ENCODE peak calls at places on chromosomes 6 and 20, in four cellular contexts. One of them, this sample, is unnamed.

GRCh38 chr6:49551126-49551865 is 828 bp downstream of the C6orf141 start:
- DNase-seq in OCI-LY7: no peak
- DNase-seq in neural progenitor cell: peak; percentile 90
- DNase-seq in hepatocyte: peak; percentile 38
- DNase-seq in this sample: no peak

GRCh38 chr20:5044075-5044620 is 42.8 kb upstream of the SLC23A2 start:
- DNase-seq in OCI-LY7: peak; percentile 15
- DNase-seq in neural progenitor cell: no peak
- DNase-seq in hepatocyte: no peak
- DNase-seq in this sample: no peak

GRCh38 chr20:51447097-51447764 is 95.3 kb downstream of the NFATC2 start:
- DNase-seq in OCI-LY7: no peak
- DNase-seq in neural progenitor cell: peak; percentile 36
- DNase-seq in hepatocyte: peak; percentile 79
- DNase-seq in this sample: no peak

GRCh38 chr6:111842891-111843290 is 30.4 kb downstream of the FYN start:
- DNase-seq in OCI-LY7: no peak
- DNase-seq in neural progenitor cell: peak; percentile 74
- DNase-seq in hepatocyte: peak; percentile 17
- DNase-seq in this sample: peak; percentile 82

GRCh38 chr6:133340557-133340956 is 99.4 kb downstream of the EYA4 start:
- DNase-seq in OCI-LY7: no peak
- DNase-seq in neural progenitor cell: no peak
- DNase-seq in hepatocyte: no peak
- DNase-seq in this sample: no peak

GRCh38 chr20:49283703-49284625 is 6.1 kb upstream of the ZNFX1 start:
- DNase-seq in OCI-LY7: peak; percentile 7
- DNase-seq in neural progenitor cell: no peak
- DNase-seq in hepatocyte: no peak
- DNase-seq in this sample: no peak

GRCh38 chr6:15464211-15464725 is 198.6 kb downstream of the DTNBP1 start:
- DNase-seq in OCI-LY7: peak; percentile 44
- DNase-seq in neural progenitor cell: peak; percentile 55
- DNase-seq in hepatocyte: no peak
- DNase-seq in this sample: peak; percentile 22

GRCh38 chr20:61778485-61778863 is 287.2 kb downstream of the TAF4 start:
- DNase-seq in OCI-LY7: no peak
- DNase-seq in neural progenitor cell: no peak
- DNase-seq in hepatocyte: no peak
- DNase-seq in this sample: no peak

GRCh38 chr6:49980898-49981297 is 11.5 kb upstream of the DEFB113 start:
- DNase-seq in OCI-LY7: no peak
- DNase-seq in neural progenitor cell: no peak
- DNase-seq in hepatocyte: no peak
- DNase-seq in this sample: no peak

GRCh38 chr6:3798211-3798909 is 46.8 kb upstream of the PXDC1 start:
- DNase-seq in OCI-LY7: no peak
- DNase-seq in neural progenitor cell: no peak
- DNase-seq in hepatocyte: no peak
- DNase-seq in this sample: no peak

GRCh38 chr6:7146079-7146828 is 38.5 kb downstream of the RREB1 start:
- DNase-seq in OCI-LY7: peak; percentile 24
- DNase-seq in neural progenitor cell: no peak
- DNase-seq in hepatocyte: peak; percentile 56
- DNase-seq in this sample: peak; percentile 37

GRCh38 chr20:4152696-4153235 is 137.4 kb upstream of the RNF24 start:
- DNase-seq in OCI-LY7: no peak
- DNase-seq in neural progenitor cell: no peak
- DNase-seq in hepatocyte: no peak
- DNase-seq in this sample: no peak

GRCh38 chr6:20919677-20920385 is 385.6 kb downstream of the CDKAL1 start:
- DNase-seq in OCI-LY7: no peak
- DNase-seq in neural progenitor cell: no peak
- DNase-seq in hepatocyte: no peak
- DNase-seq in this sample: no peak

GRCh38 chr6:38493929-38494547 is 145.7 kb downstream of the BTBD9 start:
- DNase-seq in OCI-LY7: peak; percentile 57
- DNase-seq in neural progenitor cell: peak; percentile 63
- DNase-seq in hepatocyte: peak; percentile 76
- DNase-seq in this sample: peak; percentile 66

GRCh38 chr6:155317186-155317585 is 2.9 kb upstream of the TFB1M start:
- DNase-seq in OCI-LY7: peak; percentile 27
- DNase-seq in neural progenitor cell: no peak
- DNase-seq in hepatocyte: no peak
- DNase-seq in this sample: no peak

GRCh38 chr6:105363100-105363754 is 39.7 kb downstream of the PREP start:
- DNase-seq in OCI-LY7: no peak
- DNase-seq in neural progenitor cell: peak; percentile 47
- DNase-seq in hepatocyte: peak; percentile 44
- DNase-seq in this sample: peak; percentile 15

GRCh38 chr6:113011803-113012202 is 664.7 kb downstream of the RFPL4B start:
- DNase-seq in OCI-LY7: no peak
- DNase-seq in neural progenitor cell: no peak
- DNase-seq in hepatocyte: no peak
- DNase-seq in this sample: no peak

GRCh38 chr6:141463237-141463977 is 669.3 kb upstream of the GJE1 start:
- DNase-seq in OCI-LY7: no peak
- DNase-seq in neural progenitor cell: no peak
- DNase-seq in hepatocyte: no peak
- DNase-seq in this sample: peak; percentile 63

GRCh38 chr6:89941847-89942497 is 47.7 kb downstream of the GJA10 start:
- DNase-seq in OCI-LY7: no peak
- DNase-seq in neural progenitor cell: no peak
- DNase-seq in hepatocyte: no peak
- DNase-seq in this sample: no peak
- TF ChIP-seq EZH2phosphoT487 in OCI-LY7: no peak
- TF ChIP-seq EZH2phosphoT487 in neural progenitor cell: no peak
- TF ChIP-seq EZH2phosphoT487 in hepatocyte: no peak
- TF ChIP-seq EZH2phosphoT487 in this sample: no peak

DNA sequence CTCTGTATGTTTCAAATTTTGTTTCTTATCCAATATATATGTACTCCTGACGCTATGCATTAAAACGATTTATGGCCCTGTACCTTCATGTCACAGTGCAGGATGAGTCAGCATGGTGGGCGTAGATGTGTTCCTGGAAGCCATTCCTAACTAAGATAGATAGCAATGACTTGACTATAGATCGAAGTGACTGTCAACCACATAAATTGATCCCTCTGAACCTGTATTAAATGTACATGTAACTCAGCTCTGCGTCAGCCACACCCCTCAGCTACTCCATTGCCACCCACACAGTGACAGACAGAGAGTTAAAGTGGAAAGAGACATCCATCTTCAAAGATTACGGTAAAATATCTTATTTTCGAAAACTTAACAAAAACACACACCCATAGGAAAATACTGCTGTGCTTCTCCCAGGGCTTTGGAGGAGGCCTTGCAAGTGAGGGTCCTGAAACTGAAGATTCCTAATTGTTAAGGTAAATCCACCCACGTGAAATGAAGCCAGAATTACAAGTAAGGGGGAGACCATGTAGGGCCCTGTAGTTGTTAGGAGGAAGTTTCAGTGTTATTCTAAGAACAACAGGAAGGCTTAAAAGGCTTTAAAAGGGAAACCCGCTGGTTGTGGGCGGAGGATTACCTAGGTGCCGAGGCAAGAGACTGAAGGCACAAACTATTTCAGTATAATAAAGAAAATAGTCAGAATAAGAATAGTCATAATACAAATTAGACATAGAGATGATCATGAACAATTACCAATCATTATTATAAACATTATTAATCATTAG is 10.3 kb upstream of the RAD21L1 start:
- DNase-seq in OCI-LY7: no peak
- DNase-seq in neural progenitor cell: no peak
- DNase-seq in hepatocyte: no peak
- DNase-seq in this sample: peak; percentile 51
- H3K4me2 ChIP-seq in OCI-LY7: no peak overlapping the region
- H3K4me2 ChIP-seq in neural progenitor cell: no peak overlapping the region
- H3K4me2 ChIP-seq in hepatocyte: no peak overlapping the region
- H3K4me2 ChIP-seq in this sample: peak overlapping the region; percentile 49

DNA sequence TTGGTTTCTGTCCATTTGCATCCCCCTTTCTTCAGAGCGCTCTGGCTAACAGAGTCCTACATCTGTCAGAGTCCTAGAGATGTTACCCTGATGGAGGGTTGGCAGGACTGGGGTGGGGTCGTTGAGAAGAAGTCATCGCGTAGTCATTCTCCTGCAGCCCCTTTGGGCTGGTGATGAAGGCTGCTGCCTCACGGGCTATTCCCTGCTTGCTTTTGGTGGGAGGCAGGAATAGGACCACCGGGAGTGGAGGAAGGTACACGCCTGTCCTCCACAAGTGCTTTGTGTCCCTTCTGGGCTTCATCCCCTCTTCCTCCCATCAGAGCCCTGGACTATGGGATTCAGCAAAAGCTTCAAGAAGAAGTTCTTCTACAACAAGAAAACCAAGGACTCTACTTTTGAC is 20.9 kb downstream of the CCDC167 start:
- DNase-seq in OCI-LY7: no peak
- DNase-seq in neural progenitor cell: no peak
- DNase-seq in hepatocyte: no peak
- DNase-seq in this sample: no peak
- TF ChIP-seq CTCF in OCI-LY7: no peak
- TF ChIP-seq CTCF in neural progenitor cell: no peak
- TF ChIP-seq CTCF in hepatocyte: no peak
- TF ChIP-seq CTCF in this sample: no peak

GRCh38 chr6:24982231-24982630 is 46.5 kb upstream of the RIPOR2 start:
- DNase-seq in OCI-LY7: no peak
- DNase-seq in neural progenitor cell: no peak
- DNase-seq in hepatocyte: no peak
- DNase-seq in this sample: no peak
- TF ChIP-seq EZH2phosphoT487 in OCI-LY7: no peak
- TF ChIP-seq EZH2phosphoT487 in neural progenitor cell: no peak
- TF ChIP-seq EZH2phosphoT487 in hepatocyte: no peak
- TF ChIP-seq EZH2phosphoT487 in this sample: no peak

GRCh38 chr6:131966443-131966842 is 15.3 kb upstream of the CCN2 start:
- DNase-seq in OCI-LY7: no peak
- DNase-seq in neural progenitor cell: no peak
- DNase-seq in hepatocyte: no peak
- DNase-seq in this sample: no peak
- H3K4me2 ChIP-seq in OCI-LY7: no peak overlapping the region
- H3K4me2 ChIP-seq in neural progenitor cell: no peak overlapping the region
- H3K4me2 ChIP-seq in hepatocyte: no peak overlapping the region
- H3K4me2 ChIP-seq in this sample: no peak overlapping the region

DNA sequence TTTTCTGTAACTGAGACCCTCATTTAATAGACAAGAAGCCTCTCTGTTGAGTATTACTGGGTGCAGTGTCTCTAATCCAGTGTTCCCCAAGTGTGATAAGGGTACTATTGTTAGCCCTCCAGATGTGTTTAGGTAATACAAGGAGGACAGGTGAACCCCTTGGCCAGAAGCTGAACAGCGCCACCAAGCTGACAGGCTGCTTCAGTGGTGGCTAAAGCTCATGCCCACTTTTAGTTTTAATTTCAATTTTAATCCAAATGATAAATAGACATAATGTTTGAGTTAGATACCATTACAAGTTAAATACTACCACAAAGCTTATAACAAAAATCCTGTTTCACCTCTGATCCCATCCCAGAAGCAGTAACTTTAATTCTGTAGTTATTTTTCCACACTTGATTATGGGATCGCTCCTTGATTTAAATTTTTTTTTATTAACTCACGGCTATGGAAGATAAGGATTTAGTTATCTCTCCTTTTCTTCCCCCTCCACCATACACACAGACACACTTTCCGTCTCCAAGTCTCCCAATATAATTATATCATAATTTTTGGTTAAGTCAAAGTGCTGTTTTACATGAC is 8.3 kb upstream of the STK35 start:
- DNase-seq in OCI-LY7: peak; percentile 58
- DNase-seq in neural progenitor cell: peak; percentile 64
- DNase-seq in hepatocyte: peak; percentile 39
- DNase-seq in this sample: peak; percentile 59
- TF ChIP-seq CTCF in OCI-LY7: peak; percentile 89
- TF ChIP-seq CTCF in neural progenitor cell: peak; percentile 90
- TF ChIP-seq CTCF in hepatocyte: peak; percentile 68
- TF ChIP-seq CTCF in this sample: peak; percentile 90

GRCh38 chr6:42679358-42679757 is 43.0 kb downstream of the PRPH2 start:
- DNase-seq in OCI-LY7: no peak
- DNase-seq in neural progenitor cell: no peak
- DNase-seq in hepatocyte: no peak
- DNase-seq in this sample: no peak

GRCh38 chr6:42674780-42675179 is 47.6 kb downstream of the PRPH2 start:
- DNase-seq in OCI-LY7: no peak
- DNase-seq in neural progenitor cell: no peak
- DNase-seq in hepatocyte: no peak
- DNase-seq in this sample: no peak
- TF ChIP-seq EZH2phosphoT487 in OCI-LY7: no peak
- TF ChIP-seq EZH2phosphoT487 in neural progenitor cell: no peak
- TF ChIP-seq EZH2phosphoT487 in hepatocyte: no peak
- TF ChIP-seq EZH2phosphoT487 in this sample: no peak

GRCh38 chr6:30530013-30530412 is 26.3 kb downstream of the GNL1 start:
- DNase-seq in OCI-LY7: no peak
- DNase-seq in neural progenitor cell: no peak
- DNase-seq in hepatocyte: no peak
- DNase-seq in this sample: no peak

DNA sequence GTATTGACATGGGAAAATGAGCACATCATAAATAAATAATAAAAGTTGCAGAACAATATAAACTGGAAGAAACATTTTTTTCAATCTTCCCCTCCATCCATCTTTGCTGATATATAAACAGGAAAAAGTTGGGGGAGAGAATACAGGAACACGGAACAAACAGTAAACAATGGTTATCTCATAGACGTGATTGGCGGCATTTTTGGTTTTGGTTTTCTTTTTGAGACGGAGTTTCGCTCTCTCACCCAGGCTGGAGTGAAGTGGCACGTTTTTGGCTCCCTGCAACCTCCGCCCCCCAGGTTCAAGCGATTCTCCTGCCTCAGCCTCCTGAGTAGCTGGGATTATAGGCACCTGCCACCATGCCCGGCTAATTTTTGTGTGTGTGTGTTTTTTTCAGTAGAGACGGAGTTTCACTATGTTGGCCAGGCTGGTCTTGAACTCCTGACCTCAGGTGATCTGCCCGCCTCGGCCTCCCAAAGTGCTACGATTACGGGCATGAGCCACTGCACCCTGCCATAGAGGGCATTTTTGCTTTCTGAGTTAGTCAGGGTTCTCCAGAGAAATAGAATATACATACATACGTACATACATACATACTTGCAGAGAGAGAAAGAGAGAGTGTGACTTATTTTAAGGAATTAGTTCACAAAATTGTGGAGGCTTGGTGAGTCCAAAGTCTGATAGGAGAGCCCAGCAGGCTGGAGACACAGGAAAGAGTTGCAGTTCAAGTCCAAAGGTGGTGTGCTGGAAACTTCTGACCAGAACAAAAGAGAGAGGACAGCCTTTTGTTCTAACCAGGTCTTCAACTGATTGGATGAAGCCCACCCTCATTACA is 22.6 kb downstream of the GNL1 start:
- DNase-seq in OCI-LY7: no peak
- DNase-seq in neural progenitor cell: no peak
- DNase-seq in hepatocyte: peak; percentile 25
- DNase-seq in this sample: no peak
- H3K4me2 ChIP-seq in OCI-LY7: no peak overlapping the region
- H3K4me2 ChIP-seq in neural progenitor cell: no peak overlapping the region
- H3K4me2 ChIP-seq in hepatocyte: no peak overlapping the region
- H3K4me2 ChIP-seq in this sample: no peak overlapping the region

GRCh38 chr6:169981568-169981967 is 230.1 kb downstream of the ERMARD start:
- DNase-seq in OCI-LY7: no peak
- DNase-seq in neural progenitor cell: no peak
- DNase-seq in hepatocyte: no peak
- DNase-seq in this sample: no peak
- TF ChIP-seq CTCF in OCI-LY7: no peak
- TF ChIP-seq CTCF in neural progenitor cell: no peak
- TF ChIP-seq CTCF in hepatocyte: no peak
- TF ChIP-seq CTCF in this sample: no peak

This sample was measured in MM.1S.